ENCODE peak calls at places on chromosome 17, in seven cellular contexts. One of them, this sample, is unnamed.

GRCh38 chr17:45311762-45312476 is 4.9 kb downstream of the MAP3K14 start:
- DNase-seq in fibroblast of mammary gland: no peak
- DNase-seq in heart right ventricle: peak
- DNase-seq in AG04450: no peak
- DNase-seq in activated CD8-positive, alpha-beta T cell treated with anti-CD3 and anti-CD28 coated beads for 36 hours: peak
- DNase-seq in uterus: peak
- DNase-seq in HFF-Myc: no peak
- DNase-seq in this sample: peak

GRCh38 chr17:1713878-1714487 is 3.8 kb upstream of the TLCD2 start:
- DNase-seq in fibroblast of mammary gland: peak
- DNase-seq in heart right ventricle: no peak
- DNase-seq in AG04450: no peak
- DNase-seq in activated CD8-positive, alpha-beta T cell treated with anti-CD3 and anti-CD28 coated beads for 36 hours: no peak
- DNase-seq in uterus: peak
- DNase-seq in HFF-Myc: no peak
- DNase-seq in this sample: no peak

GRCh38 chr17:29376667-29377268 is 13.4 kb upstream of the TAOK1 start:
- DNase-seq in fibroblast of mammary gland: peak
- DNase-seq in heart right ventricle: no peak
- DNase-seq in AG04450: peak
- DNase-seq in activated CD8-positive, alpha-beta T cell treated with anti-CD3 and anti-CD28 coated beads for 36 hours: no peak
- DNase-seq in uterus: no peak
- DNase-seq in HFF-Myc: peak
- DNase-seq in this sample: peak

GRCh38 chr17:11999715-12000114 is 2.4 kb upstream of the ZNF18 start:
- DNase-seq in fibroblast of mammary gland: no peak
- DNase-seq in heart right ventricle: no peak
- DNase-seq in AG04450: no peak
- DNase-seq in activated CD8-positive, alpha-beta T cell treated with anti-CD3 and anti-CD28 coated beads for 36 hours: no peak
- DNase-seq in uterus: no peak
- DNase-seq in HFF-Myc: no peak
- DNase-seq in this sample: no peak

GRCh38 chr17:38653679-38654078 is 21.1 kb downstream of the EPOP start:
- DNase-seq in fibroblast of mammary gland: no peak
- DNase-seq in heart right ventricle: no peak
- DNase-seq in AG04450: no peak
- DNase-seq in activated CD8-positive, alpha-beta T cell treated with anti-CD3 and anti-CD28 coated beads for 36 hours: no peak
- DNase-seq in uterus: no peak
- DNase-seq in HFF-Myc: no peak
- DNase-seq in this sample: no peak

GRCh38 chr17:75509528-75510258 is 5.6 kb downstream of the CASKIN2 start:
- DNase-seq in fibroblast of mammary gland: no peak
- DNase-seq in heart right ventricle: peak
- DNase-seq in AG04450: no peak
- DNase-seq in activated CD8-positive, alpha-beta T cell treated with anti-CD3 and anti-CD28 coated beads for 36 hours: no peak
- DNase-seq in uterus: peak
- DNase-seq in HFF-Myc: no peak
- DNase-seq in this sample: no peak

GRCh38 chr17:50972579-50972978 is 106.4 kb upstream of the TOB1 start:
- DNase-seq in fibroblast of mammary gland: no peak
- DNase-seq in heart right ventricle: no peak
- DNase-seq in AG04450: no peak
- DNase-seq in activated CD8-positive, alpha-beta T cell treated with anti-CD3 and anti-CD28 coated beads for 36 hours: no peak
- DNase-seq in uterus: no peak
- DNase-seq in HFF-Myc: no peak
- DNase-seq in this sample: no peak

GRCh38 chr17:1158879-1159278 is 20.9 kb downstream of the ABR start:
- DNase-seq in fibroblast of mammary gland: no peak
- DNase-seq in heart right ventricle: no peak
- DNase-seq in AG04450: peak
- DNase-seq in activated CD8-positive, alpha-beta T cell treated with anti-CD3 and anti-CD28 coated beads for 36 hours: no peak
- DNase-seq in uterus: no peak
- DNase-seq in HFF-Myc: no peak
- DNase-seq in this sample: no peak

GRCh38 chr17:76382305-76382802 is 2.1 kb upstream of the SPHK1 start:
- DNase-seq in fibroblast of mammary gland: no peak
- DNase-seq in heart right ventricle: no peak
- DNase-seq in AG04450: no peak
- DNase-seq in activated CD8-positive, alpha-beta T cell treated with anti-CD3 and anti-CD28 coated beads for 36 hours: peak
- DNase-seq in uterus: no peak
- DNase-seq in HFF-Myc: no peak
- DNase-seq in this sample: no peak

GRCh38 chr17:19762515-19762961 is 14.4 kb upstream of the ALDH3A1 start:
- DNase-seq in fibroblast of mammary gland: peak
- DNase-seq in heart right ventricle: peak
- DNase-seq in AG04450: no peak
- DNase-seq in activated CD8-positive, alpha-beta T cell treated with anti-CD3 and anti-CD28 coated beads for 36 hours: peak
- DNase-seq in uterus: peak
- DNase-seq in HFF-Myc: peak
- DNase-seq in this sample: peak

GRCh38 chr17:74015316-74015715 is 188.2 kb upstream of the RPL38 start:
- DNase-seq in fibroblast of mammary gland: no peak
- DNase-seq in heart right ventricle: no peak
- DNase-seq in AG04450: no peak
- DNase-seq in activated CD8-positive, alpha-beta T cell treated with anti-CD3 and anti-CD28 coated beads for 36 hours: no peak
- DNase-seq in uterus: no peak
- DNase-seq in HFF-Myc: no peak
- DNase-seq in this sample: no peak

GRCh38 chr17:74549343-74549742 is 3.4 kb upstream of the CD300C start:
- DNase-seq in fibroblast of mammary gland: no peak
- DNase-seq in heart right ventricle: no peak
- DNase-seq in AG04450: no peak
- DNase-seq in activated CD8-positive, alpha-beta T cell treated with anti-CD3 and anti-CD28 coated beads for 36 hours: no peak
- DNase-seq in uterus: no peak
- DNase-seq in HFF-Myc: no peak
- DNase-seq in this sample: no peak

GRCh38 chr17:7838291-7839075 is 4.5 kb downstream of the KDM6B start:
- DNase-seq in fibroblast of mammary gland: peak
- DNase-seq in heart right ventricle: no peak
- DNase-seq in AG04450: no peak
- DNase-seq in activated CD8-positive, alpha-beta T cell treated with anti-CD3 and anti-CD28 coated beads for 36 hours: peak
- DNase-seq in uterus: peak
- DNase-seq in HFF-Myc: no peak
- DNase-seq in this sample: peak

GRCh38 chr17:7238418-7239090 is 703 bp downstream of the PHF23 start:
- DNase-seq in fibroblast of mammary gland: no peak
- DNase-seq in heart right ventricle: peak
- DNase-seq in AG04450: no peak
- DNase-seq in activated CD8-positive, alpha-beta T cell treated with anti-CD3 and anti-CD28 coated beads for 36 hours: peak
- DNase-seq in uterus: no peak
- DNase-seq in HFF-Myc: no peak
- DNase-seq in this sample: no peak

GRCh38 chr17:40325156-40326013 is 16.4 kb downstream of the RARA start:
- DNase-seq in fibroblast of mammary gland: no peak
- DNase-seq in heart right ventricle: no peak
- DNase-seq in AG04450: no peak
- DNase-seq in activated CD8-positive, alpha-beta T cell treated with anti-CD3 and anti-CD28 coated beads for 36 hours: no peak
- DNase-seq in uterus: no peak
- DNase-seq in HFF-Myc: no peak
- DNase-seq in this sample: no peak

GRCh38 chr17:80795737-80796136 is 195.9 kb upstream of the CHMP6 start:
- DNase-seq in fibroblast of mammary gland: no peak
- DNase-seq in heart right ventricle: peak
- DNase-seq in AG04450: no peak
- DNase-seq in activated CD8-positive, alpha-beta T cell treated with anti-CD3 and anti-CD28 coated beads for 36 hours: no peak
- DNase-seq in uterus: no peak
- DNase-seq in HFF-Myc: no peak
- DNase-seq in this sample: peak

GRCh38 chr17:74892013-74892841 is 1.2 kb downstream of the FADS6 start:
- DNase-seq in fibroblast of mammary gland: no peak
- DNase-seq in heart right ventricle: no peak
- DNase-seq in AG04450: no peak
- DNase-seq in activated CD8-positive, alpha-beta T cell treated with anti-CD3 and anti-CD28 coated beads for 36 hours: no peak
- DNase-seq in uterus: no peak
- DNase-seq in HFF-Myc: no peak
- DNase-seq in this sample: no peak

GRCh38 chr17:61411114-61411943 is 11.7 kb downstream of the TBX2 start:
- DNase-seq in fibroblast of mammary gland: peak
- DNase-seq in heart right ventricle: peak
- DNase-seq in AG04450: no peak
- DNase-seq in activated CD8-positive, alpha-beta T cell treated with anti-CD3 and anti-CD28 coated beads for 36 hours: peak
- DNase-seq in uterus: peak
- DNase-seq in HFF-Myc: no peak
- DNase-seq in this sample: no peak

GRCh38 chr17:9098242-9098641 is 76.9 kb downstream of the NTN1 start:
- DNase-seq in fibroblast of mammary gland: no peak
- DNase-seq in heart right ventricle: no peak
- DNase-seq in AG04450: no peak
- DNase-seq in activated CD8-positive, alpha-beta T cell treated with anti-CD3 and anti-CD28 coated beads for 36 hours: no peak
- DNase-seq in uterus: no peak
- DNase-seq in HFF-Myc: no peak
- DNase-seq in this sample: no peak

DNA sequence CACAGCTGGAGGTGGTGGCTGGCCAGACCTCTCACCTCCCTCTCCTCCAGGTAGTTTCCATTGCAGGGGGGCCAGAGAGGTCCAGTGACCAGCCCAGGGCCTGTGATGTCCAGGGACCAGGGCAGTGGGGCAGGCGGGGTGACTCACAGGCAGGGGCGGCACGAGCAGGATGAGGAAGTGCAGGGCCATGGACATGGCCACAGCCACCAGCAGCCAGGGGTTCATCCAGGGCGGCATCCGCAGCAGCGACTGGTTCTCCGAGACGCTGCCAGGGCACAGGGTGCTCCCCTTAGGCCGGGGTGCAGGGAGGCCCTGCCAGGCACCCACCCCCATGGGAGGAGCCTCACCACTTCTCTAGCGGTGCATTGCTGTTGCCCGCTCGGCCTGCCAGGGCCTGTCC is 12.9 kb upstream of the P2RX1 start:
- DNase-seq in fibroblast of mammary gland: no peak
- DNase-seq in heart right ventricle: no peak
- DNase-seq in AG04450: no peak
- DNase-seq in activated CD8-positive, alpha-beta T cell treated with anti-CD3 and anti-CD28 coated beads for 36 hours: no peak
- DNase-seq in uterus: no peak
- DNase-seq in HFF-Myc: no peak
- DNase-seq in this sample: no peak
- TF ChIP-seq CTCF in fibroblast of mammary gland: no peak
- TF ChIP-seq CTCF in heart right ventricle: no peak
- TF ChIP-seq CTCF in AG04450: no peak
- TF ChIP-seq CTCF in activated CD8-positive, alpha-beta T cell treated with anti-CD3 and anti-CD28 coated beads for 36 hours: no peak
- TF ChIP-seq CTCF in uterus: no peak
- TF ChIP-seq CTCF in HFF-Myc: no peak
- TF ChIP-seq CTCF in this sample: no peak

GRCh38 chr17:15249487-15249886 is 15.6 kb downstream of the PMP22 start:
- DNase-seq in fibroblast of mammary gland: no peak
- DNase-seq in heart right ventricle: no peak
- DNase-seq in AG04450: no peak
- DNase-seq in activated CD8-positive, alpha-beta T cell treated with anti-CD3 and anti-CD28 coated beads for 36 hours: no peak
- DNase-seq in uterus: no peak
- DNase-seq in HFF-Myc: no peak
- DNase-seq in this sample: no peak

GRCh38 chr17:15250459-15250858 is 14.7 kb downstream of the PMP22 start:
- DNase-seq in fibroblast of mammary gland: no peak
- DNase-seq in heart right ventricle: no peak
- DNase-seq in AG04450: no peak
- DNase-seq in activated CD8-positive, alpha-beta T cell treated with anti-CD3 and anti-CD28 coated beads for 36 hours: no peak
- DNase-seq in uterus: no peak
- DNase-seq in HFF-Myc: no peak
- DNase-seq in this sample: no peak

DNA sequence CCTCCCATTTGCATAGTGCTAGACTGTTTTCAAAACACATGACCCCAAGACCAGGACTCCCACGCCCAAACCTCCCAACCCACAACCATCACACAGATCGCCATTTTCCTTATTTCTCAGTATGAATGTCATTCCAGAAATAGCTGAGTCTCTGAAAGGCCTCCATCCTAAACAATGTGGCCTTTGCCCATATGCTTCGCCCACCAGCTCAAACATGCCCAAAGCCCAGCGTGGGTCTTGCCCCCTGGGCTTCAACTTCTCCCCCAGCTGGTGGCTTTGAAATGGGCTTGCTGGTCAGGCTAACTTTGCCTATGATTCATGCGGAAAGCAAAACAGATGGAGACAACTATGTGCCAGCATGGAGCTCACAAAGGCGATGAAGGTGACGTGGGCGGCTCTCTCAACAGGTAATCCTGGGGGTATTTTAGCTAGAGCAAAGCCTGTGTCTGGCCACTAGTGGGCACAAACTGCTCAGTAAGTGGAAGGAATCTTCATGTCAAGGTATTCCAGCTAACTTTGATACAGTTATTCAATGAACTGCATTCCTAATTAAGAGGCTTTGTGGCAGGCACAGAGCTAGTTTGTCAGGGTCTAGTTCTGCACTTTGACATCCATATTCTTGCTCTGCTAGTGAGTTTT is 17.1 kb downstream of the PMP22 start:
- DNase-seq in fibroblast of mammary gland: peak
- DNase-seq in heart right ventricle: no peak
- DNase-seq in AG04450: no peak
- DNase-seq in activated CD8-positive, alpha-beta T cell treated with anti-CD3 and anti-CD28 coated beads for 36 hours: no peak
- DNase-seq in uterus: no peak
- DNase-seq in HFF-Myc: no peak
- DNase-seq in this sample: no peak
- TF ChIP-seq CTCF in fibroblast of mammary gland: peak
- TF ChIP-seq CTCF in heart right ventricle: peak
- TF ChIP-seq CTCF in AG04450: peak
- TF ChIP-seq CTCF in activated CD8-positive, alpha-beta T cell treated with anti-CD3 and anti-CD28 coated beads for 36 hours: no peak
- TF ChIP-seq CTCF in uterus: no peak
- TF ChIP-seq CTCF in HFF-Myc: peak
- TF ChIP-seq CTCF in this sample: no peak

GRCh38 chr17:27601975-27602302 is 29.0 kb upstream of the LGALS9 start:
- DNase-seq in fibroblast of mammary gland: no peak
- DNase-seq in heart right ventricle: no peak
- DNase-seq in AG04450: no peak
- DNase-seq in activated CD8-positive, alpha-beta T cell treated with anti-CD3 and anti-CD28 coated beads for 36 hours: no peak
- DNase-seq in uterus: no peak
- DNase-seq in HFF-Myc: no peak
- DNase-seq in this sample: no peak
- TF ChIP-seq CTCF in fibroblast of mammary gland: no peak
- TF ChIP-seq CTCF in heart right ventricle: peak
- TF ChIP-seq CTCF in AG04450: no peak
- TF ChIP-seq CTCF in activated CD8-positive, alpha-beta T cell treated with anti-CD3 and anti-CD28 coated beads for 36 hours: peak
- TF ChIP-seq CTCF in uterus: no peak
- TF ChIP-seq CTCF in HFF-Myc: no peak
- TF ChIP-seq CTCF in this sample: no peak

DNA sequence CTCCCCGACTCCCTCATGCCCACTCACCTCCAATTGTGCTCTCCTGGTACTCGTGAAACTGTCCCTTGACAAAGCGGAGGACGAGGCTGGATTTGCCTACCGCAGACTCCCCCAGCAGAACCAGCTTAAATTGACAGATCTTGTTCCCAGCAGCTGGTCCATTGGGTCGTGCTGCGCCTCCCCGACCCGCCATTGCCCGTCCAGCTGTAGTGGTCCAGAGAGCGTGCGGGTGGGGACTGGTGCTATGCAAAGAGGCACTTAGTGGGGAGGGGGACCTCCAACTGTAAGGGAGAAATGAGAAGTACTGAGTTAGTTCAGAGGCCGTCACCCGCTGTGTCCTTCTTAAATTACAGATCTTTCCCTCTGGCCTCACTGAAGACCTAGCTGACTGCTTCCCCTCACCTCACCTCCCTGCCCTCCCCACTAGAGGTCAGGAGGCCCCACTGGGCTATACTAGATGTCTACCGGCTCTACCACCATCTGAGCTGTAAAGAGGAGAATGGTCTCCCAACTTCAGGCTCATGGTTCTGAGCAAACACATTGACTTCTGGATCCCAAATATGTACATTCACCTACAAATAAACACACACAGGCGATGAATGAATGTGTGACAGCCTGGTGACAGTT is 7.8 kb downstream of the HSPB9 start:
- DNase-seq in fibroblast of mammary gland: no peak
- DNase-seq in heart right ventricle: no peak
- DNase-seq in AG04450: no peak
- DNase-seq in activated CD8-positive, alpha-beta T cell treated with anti-CD3 and anti-CD28 coated beads for 36 hours: no peak
- DNase-seq in uterus: no peak
- DNase-seq in HFF-Myc: no peak
- DNase-seq in this sample: no peak
- TF ChIP-seq CTCF in fibroblast of mammary gland: no peak
- TF ChIP-seq CTCF in heart right ventricle: no peak
- TF ChIP-seq CTCF in AG04450: no peak
- TF ChIP-seq CTCF in activated CD8-positive, alpha-beta T cell treated with anti-CD3 and anti-CD28 coated beads for 36 hours: no peak
- TF ChIP-seq CTCF in uterus: no peak
- TF ChIP-seq CTCF in HFF-Myc: no peak
- TF ChIP-seq CTCF in this sample: no peak

This sample was measured in testis.